ENCODE peak calls at places on chromosomes 16 and 17, in ten cellular contexts. D, F, E, A, V, T, S, L, N and I are unnamed samples.

GRCh38 chr16:30976486-30976885 is 8.5 kb upstream of the HSD3B7 start:
- DNase-seq in T (no peak), D (no peak), S (no peak), F (no peak), E (no peak), A (no peak), N (no peak), L (no peak), V (no peak), I (no peak)

GRCh38 chr17:50689251-50689650 is 18.5 kb downstream of the ANKRD40 start:
- DNase-seq in T (peak; percentile 54), A (no peak), V (no peak), F (no peak), L (no peak), N (no peak), E (peak; percentile 50), D (peak; percentile 56), S (no peak), I (no peak)

GRCh38 chr17:2087597-2088211 is 32.8 kb downstream of the HIC1 start:
- DNase-seq in L (no peak), T (no peak), A (no peak), V (no peak), S (peak; percentile 59), F (no peak), E (peak; percentile 57), D (peak; percentile 71), N (peak; percentile 51), I (peak; percentile 94)

GRCh38 chr16:17556276-17557052 is 85.7 kb upstream of the XYLT1 start:
- DNase-seq in T (peak; percentile 57), S (peak; percentile 27), F (no peak), V (peak; percentile 12), L (peak; percentile 20), N (no peak), E (peak; percentile 7), D (peak; percentile 36), A (peak; percentile 33), I (no peak)

GRCh38 chr16:6018848-6019489 is 921.4 kb upstream of the EEF2KMT start:
- DNase-seq in S (no peak), N (no peak), A (no peak), L (no peak), V (no peak), F (no peak), T (peak; percentile 68), E (no peak), D (no peak), I (no peak)

GRCh38 chr17:35079547-35079946 is 16.0 kb upstream of the RFFL start:
- DNase-seq in N (no peak), D (peak; percentile 50), V (no peak), L (peak; percentile 95), S (no peak), T (no peak), F (no peak), A (peak; percentile 93), E (no peak), I (no peak)

GRCh38 chr17:41563607-41564006 is 8.3 kb downstream of the KRT9 start:
- DNase-seq in A (no peak), L (no peak), T (no peak), V (no peak), F (no peak), E (no peak), N (no peak), D (no peak), S (no peak), I (no peak)

GRCh38 chr17:18143044-18143936 is 34.7 kb downstream of the MYO15A start:
- DNase-seq in N (peak; percentile 39), V (no peak), A (peak; percentile 49), F (no peak), L (peak; percentile 38), T (peak; percentile 81), S (peak; percentile 66), D (no peak), E (peak; percentile 19), I (no peak)

GRCh38 chr17:34703533-34703932 is 124.2 kb downstream of the TMEM132E start:
- DNase-seq in D (peak; percentile 55), T (peak; percentile 96), V (no peak), A (peak; percentile 40), F (no peak), N (no peak), L (peak; percentile 13), E (peak; percentile 32), S (peak; percentile 64), I (no peak)

GRCh38 chr17:79589669-79590270 is 21.1 kb downstream of the RBFOX3 start:
- DNase-seq in E (no peak), F (no peak), N (no peak), T (no peak), V (no peak), S (no peak), L (no peak), D (no peak), A (no peak), I (no peak)

GRCh38 chr17:44959821-44960523 is 8.1 kb downstream of the C1QL1 start:
- DNase-seq in N (no peak), L (no peak), T (no peak), S (no peak), D (no peak), F (no peak), V (no peak), E (no peak), A (no peak), I (no peak)

GRCh38 chr16:85987750-85988078 is 88.8 kb downstream of the IRF8 start:
- DNase-seq in V (no peak), S (no peak), L (no peak), N (no peak), F (no peak), E (peak; percentile 7), A (no peak), D (no peak), T (no peak), I (no peak)

GRCh38 chr17:49906511-49907136 is 58.8 kb upstream of the TAC4 start:
- DNase-seq in V (no peak), F (no peak), D (no peak), N (no peak), A (no peak), L (no peak), E (no peak), T (no peak), S (no peak), I (no peak)

GRCh38 chr17:55635253-55635766 is 87.4 kb downstream of the TMEM100 start:
- DNase-seq in T (no peak), L (no peak), N (no peak), S (no peak), D (peak; percentile 88), A (no peak), F (no peak), V (no peak), E (peak; percentile 89), I (no peak)

GRCh38 chr16:75351183-75351582 is 82.1 kb downstream of the CFDP1 start:
- DNase-seq in T (no peak), S (no peak), L (peak; percentile 78), A (peak; percentile 60), D (peak; percentile 73), N (no peak), V (no peak), F (no peak), E (peak; percentile 81), I (no peak)

GRCh38 chr16:29961479-29962343 is at the start of gene TMEM219:
- DNase-seq in S (peak; percentile 94), A (peak; percentile 77), N (peak; percentile 92), D (peak; percentile 80), V (peak; percentile 90), E (peak; percentile 91), T (peak; percentile 94), L (peak; percentile 62), F (peak; percentile 97), I (peak; percentile 73)
- TF ChIP-seq CTCF in S (peak; percentile 39), A (peak; percentile 44), N (peak; percentile 31), D (peak; percentile 56), V (peak; percentile 61), E (peak; percentile 30), T (peak; percentile 50), L (peak; percentile 44), F (peak; percentile 9), I (peak; percentile 28)

GRCh38 chr17:53191878-53192277 is 630.8 kb upstream of the KIF2B start:
- DNase-seq in A (no peak), T (no peak), F (no peak), S (no peak), E (no peak), D (no peak), N (no peak), L (no peak), V (no peak), I (no peak)

DNA sequence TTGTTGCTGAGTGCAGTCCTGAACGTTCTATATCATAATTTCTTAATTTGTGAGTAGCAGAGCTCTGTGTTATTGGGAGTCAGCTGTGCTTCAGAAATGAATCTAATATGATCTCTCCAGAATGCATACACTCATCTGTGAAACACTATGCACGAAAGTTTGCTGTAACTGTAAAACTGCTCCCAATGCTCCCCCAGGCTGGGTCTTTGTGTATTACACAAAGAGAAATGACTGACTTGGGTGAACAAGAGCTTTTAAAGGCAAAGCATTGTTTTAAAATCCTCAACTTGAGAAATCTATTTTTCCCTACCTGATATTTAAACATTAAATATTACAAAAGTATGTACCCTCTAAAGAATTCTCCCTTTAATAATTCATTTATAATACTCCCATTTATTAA is 636.7 kb upstream of the KIF2B start:
- DNase-seq in D (no peak), E (no peak), S (no peak), N (no peak), V (no peak), A (no peak), L (no peak), F (no peak), T (no peak), I (no peak)
- TF ChIP-seq CTCF in D (no peak), E (no peak), S (no peak), N (no peak), V (no peak), A (no peak), L (no peak), F (no peak), T (peak; percentile 7), I (no peak)

DNA sequence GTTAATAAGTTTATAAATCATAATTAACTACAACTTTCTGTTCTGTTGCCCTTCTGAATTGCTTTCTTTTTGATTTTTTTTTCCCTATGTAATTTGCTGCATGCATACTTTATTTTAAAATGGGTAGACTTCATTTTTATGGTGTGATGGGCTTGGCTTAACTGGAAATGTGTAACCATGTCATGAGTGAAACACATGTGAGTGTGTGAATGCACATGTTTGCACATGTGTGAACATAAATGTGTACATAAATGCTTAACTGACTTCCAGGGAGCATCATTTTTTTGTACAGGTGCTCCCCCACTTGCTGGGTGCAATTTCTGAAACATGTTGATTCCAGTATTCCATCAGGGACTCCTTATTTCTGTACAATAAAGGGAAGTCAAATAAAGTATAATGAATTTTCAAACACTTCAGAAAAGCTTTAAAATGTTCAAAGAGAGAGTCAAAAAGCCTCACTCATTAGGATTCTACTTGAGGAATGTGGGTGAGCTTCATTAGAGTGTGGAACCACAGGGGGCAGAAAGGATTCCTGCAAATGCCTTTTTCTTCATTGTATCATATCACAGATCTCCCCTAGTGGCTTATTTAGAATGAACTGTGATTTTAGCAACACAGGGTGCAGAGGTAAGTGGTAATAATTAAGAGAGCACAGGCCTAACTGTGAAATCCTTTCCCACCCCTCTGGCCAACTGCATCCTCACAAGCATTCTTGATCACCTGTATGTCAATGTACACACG is 31.7 kb upstream of the CDH11 start:
- DNase-seq in S (no peak), E (no peak), T (peak; percentile 50), V (no peak), N (no peak), F (no peak), A (no peak), L (no peak), D (no peak), I (no peak)
- TF ChIP-seq CTCF in S (no peak), E (no peak), T (peak; percentile 20), V (no peak), N (no peak), F (no peak), A (no peak), L (no peak), D (no peak), I (no peak)

GRCh38 chr16:25395528-25395927 is 137.9 kb upstream of the ZKSCAN2 start:
- DNase-seq in N (no peak), V (no peak), T (no peak), L (no peak), E (no peak), S (peak; percentile 4), D (no peak), F (no peak), A (no peak), I (no peak)
- TF ChIP-seq CTCF in N (no peak), V (no peak), T (peak; percentile 39), L (no peak), E (no peak), S (peak; percentile 22), D (no peak), F (no peak), A (no peak), I (no peak)